ENCODE peak calls at places on chromosome 21, in six cellular contexts. G, D, K, M, C and F are unnamed samples.

GRCh38 chr21:19123053-19123452 is 719.5 kb upstream of the TMPRSS15 start:
- DNase-seq in G (no peak), D (no peak), K (no peak), M (no peak), C (no peak), F (no peak)

GRCh38 chr21:15620892-15621291 is 108.9 kb upstream of the USP25 start:
- DNase-seq in G (no peak), D (no peak), K (no peak), M (no peak), C (no peak), F (no peak)

GRCh38 chr21:46033410-46034404 is 52.1 kb downstream of the COL6A1 start:
- DNase-seq in G (no peak), D (no peak), K (no peak), M (peak), C (no peak), F (no peak)

GRCh38 chr21:14414932-14415508 is 32.1 kb upstream of the HSPA13 start:
- DNase-seq in G (no peak), D (no peak), K (no peak), M (no peak), C (no peak), F (no peak)

GRCh38 chr21:45000637-45001133 is 60.9 kb downstream of the SLX9 start:
- DNase-seq in G (no peak), D (no peak), K (no peak), M (no peak), C (peak), F (no peak)

GRCh38 chr21:22224261-22224660 is 1226.1 kb downstream of the NCAM2 start:
- DNase-seq in G (no peak), D (no peak), K (no peak), M (no peak), C (no peak), F (no peak)

GRCh38 chr21:45102391-45102932 is 28.1 kb downstream of the ADARB1 start:
- DNase-seq in G (peak), D (no peak), K (no peak), M (no peak), C (no peak), F (no peak)

GRCh38 chr21:21401444-21401843 is 403.2 kb downstream of the NCAM2 start:
- DNase-seq in G (no peak), D (no peak), K (no peak), M (no peak), C (no peak), F (no peak)